ENCODE peak calls at places on chromosome 9, in four cellular contexts. L, Z, E and S are unnamed samples.

GRCh38 chr9:93578844-93579243 is 2.5 kb downstream of the PHF2 start:
- DNase-seq in Z (no peak), L (no peak), E (no peak), S (no peak)

GRCh38 chr9:5375790-5376477 is 36.3 kb upstream of the RLN1 start:
- DNase-seq in Z (no peak), E (no peak), L (no peak), S (no peak)

GRCh38 chr9:118595719-118596305 is 773.4 kb downstream of the BRINP1 start:
- DNase-seq in Z (peak), L (no peak), E (no peak), S (peak)

GRCh38 chr9:22053178-22053577 is 44.1 kb upstream of the CDKN2B start:
- DNase-seq in E (no peak), L (no peak), Z (no peak), S (no peak)

GRCh38 chr9:121944741-121945191 is 148.3 kb downstream of the TTLL11 start:
- DNase-seq in L (no peak), E (no peak), Z (no peak), S (no peak)

GRCh38 chr9:115733318-115733717 is 420.3 kb upstream of the PAPPA start:
- DNase-seq in L (no peak), Z (no peak), E (no peak), S (no peak)

GRCh38 chr9:136587145-136587943 is 41.5 kb upstream of the NOTCH1 start:
- DNase-seq in Z (no peak), L (no peak), E (no peak), S (no peak)

GRCh38 chr9:86809968-86810367 is 137.3 kb downstream of the GAS1 start:
- DNase-seq in L (no peak), Z (no peak), E (no peak), S (no peak)

GRCh38 chr9:6996061-6996854 is 238.5 kb downstream of the KDM4C start:
- DNase-seq in E (no peak), Z (no peak), L (no peak), S (no peak)

GRCh38 chr9:133605856-133606721 is 3.1 kb downstream of the FAM163B start:
- DNase-seq in E (no peak), Z (no peak), L (peak), S (no peak)

GRCh38 chr9:90830977-90831376 is 29.4 kb downstream of the SYK start:
- DNase-seq in Z (no peak), L (peak), E (no peak), S (no peak)

GRCh38 chr9:128528445-128529160 is 23.8 kb upstream of the SPTAN1 start:
- DNase-seq in E (no peak), Z (no peak), L (no peak), S (no peak)

GRCh38 chr9:104872959-104873850 is 54.8 kb downstream of the ABCA1 start:
- DNase-seq in Z (peak), E (no peak), L (no peak), S (no peak)